ENCODE peak calls at places on chromosomes 2 and 18, in nine cellular contexts. K is LHCN-M2; Z is tibial nerve; V is activated CD4-positive, alpha-beta T cell treated with anti-CD3 and anti-CD28 coated beads, Interleukin-2, amount 50 U/mL, for 48 hours; T is ELR; H is HEK293T; G is stimulated activated CD4-positive, alpha-beta T cell treated with anti-CD3 and anti-CD28 coated beads, TNF-alpha, amount 100 ng/mL, for 24 hours; N is foreskin fibroblast; X is pancreas. J is an unnamed sample.

GRCh38 chr2:7736646-7737305 is 819.6 kb downstream of the RNF144A start:
- DNase-seq in N (peak), V (no peak), H (no peak), X (no peak), T (peak), G (no peak), K (no peak), Z (no peak), J (no peak)

GRCh38 chr2:148922776-148923175 is 47.7 kb downstream of the KIF5C start:
- DNase-seq in V (no peak), K (no peak), H (no peak), Z (no peak), N (no peak), X (no peak), T (no peak), G (no peak), J (peak)

GRCh38 chr2:3287896-3288295 is 89.7 kb downstream of the EIPR1 start:
- DNase-seq in K (no peak), T (no peak), X (no peak), V (no peak), N (no peak), H (no peak), G (no peak), Z (no peak), J (no peak)

GRCh38 chr2:64857581-64858471 is 131.4 kb upstream of the SLC1A4 start:
- DNase-seq in X (peak), T (no peak), Z (peak), H (no peak), V (no peak), G (no peak), N (no peak), K (peak), J (peak)

GRCh38 chr2:150296795-150297546 is 190.5 kb downstream of the RND3 start:
- DNase-seq in H (no peak), T (peak), G (no peak), K (peak), V (no peak), Z (no peak), N (peak), X (no peak), J (peak)

GRCh38 chr18:29361843-29362242 is 1184.9 kb upstream of the CDH2 start:
- DNase-seq in Z (no peak), V (no peak), H (peak), X (no peak), N (no peak), K (no peak), T (no peak), G (no peak), J (no peak)

GRCh38 chr18:10401930-10402329 is 52.5 kb upstream of the APCDD1 start:
- DNase-seq in N (no peak), Z (no peak), V (no peak), T (no peak), H (no peak), X (no peak), K (no peak), G (no peak), J (no peak)

GRCh38 chr18:36298113-36298701 is 694 bp downstream of the FHOD3 start:
- DNase-seq in X (peak), G (no peak), N (no peak), Z (no peak), T (peak), H (peak), K (no peak), V (no peak), J (no peak)

GRCh38 chr2:644871-645270 is 32.3 kb downstream of the TMEM18 start:
- DNase-seq in N (no peak), H (no peak), Z (no peak), G (no peak), V (no peak), T (no peak), X (no peak), K (no peak), J (no peak)

GRCh38 chr2:26740890-26741302 is 23.2 kb upstream of the SLC35F6 start:
- DNase-seq in H (no peak), Z (no peak), V (no peak), N (no peak), X (no peak), G (no peak), T (no peak), K (peak), J (no peak)

GRCh38 chr2:10709290-10709939 is 12.0 kb upstream of the ATP6V1C2 start:
- DNase-seq in Z (no peak), T (peak), X (no peak), K (peak), N (no peak), V (no peak), H (peak), G (no peak), J (peak)

GRCh38 chr2:138125306-138125900 is 161.1 kb downstream of the HNMT start:
- DNase-seq in V (no peak), X (no peak), K (no peak), Z (no peak), G (no peak), H (no peak), N (no peak), T (no peak), J (no peak)

GRCh38 chr2:208240641-208241209 is 14.1 kb downstream of the IDH1 start:
- DNase-seq in Z (no peak), N (no peak), T (no peak), K (no peak), X (no peak), H (no peak), G (no peak), V (no peak), J (no peak)

GRCh38 chr2:1744446-1745170 is at the start of gene PXDN:
- DNase-seq in H (peak), V (no peak), X (no peak), G (no peak), T (peak), Z (peak), K (peak), N (peak), J (peak)

GRCh38 chr2:32272279-32272678 is 5.4 kb upstream of the YIPF4 start:
- DNase-seq in N (no peak), K (no peak), H (no peak), G (no peak), Z (no peak), X (no peak), T (peak), V (no peak), J (no peak)

GRCh38 chr2:27705851-27706622 is 42.3 kb downstream of the SLC4A1AP start:
- DNase-seq in T (peak), V (no peak), N (peak), G (no peak), Z (peak), K (peak), X (peak), H (no peak), J (peak)

GRCh38 chr2:120476141-120476540 is 130.2 kb downstream of the INHBB start:
- DNase-seq in N (no peak), V (no peak), K (no peak), Z (no peak), H (no peak), G (no peak), X (no peak), T (no peak), J (peak)

GRCh38 chr2:97999536-97999935 is 3.8 kb upstream of the TMEM131 start:
- DNase-seq in K (no peak), T (no peak), V (no peak), X (no peak), Z (no peak), H (no peak), G (no peak), N (no peak), J (no peak)

GRCh38 chr2:24492283-24493272 is 1.5 kb downstream of the NCOA1 start:
- DNase-seq in K (peak), V (no peak), X (no peak), H (no peak), G (no peak), N (peak), T (no peak), Z (peak), J (no peak)

GRCh38 chr2:190562121-190562520 is 27.6 kb upstream of the NEMP2 start:
- DNase-seq in X (no peak), N (no peak), T (no peak), H (no peak), K (no peak), G (no peak), Z (no peak), V (no peak), J (no peak)

J was measured in MCF 10A.